ENCODE peak calls at places on chromosomes 1 and 21, in ten cellular contexts. H is RWPE1; U is NCI-H510A treated with DMSO at 0.1 percent for 48 hours; N is osteocyte; T is activated T-helper 1 cell treated with anti-CD3 and anti-CD28 coated beads, Interleukin-12 subunit alpha, Interleukin-12 subunit beta, Interleukin-2, Interleukin-4 antibody, amounts not matched to agents 30 ng/mL and 10 ng/mL and 1 ng/mL, durations not matched to agents 14 hours and 24 hours and 36 hours; L is central memory CD4-positive, alpha-beta T cell; A is activated naive CD4-positive, alpha-beta T cell treated with anti-CD3 and anti-CD28 coated beads for 36 hours; B is HEK293T; G is adipocyte; J is heart right ventricle. F is an unnamed sample.

GRCh38 chr1:182476625-182477024 is 26.7 kb downstream of the RGSL1 start:
- DNase-seq in H (no peak), T (no peak), N (no peak), B (no peak), U (no peak), G (no peak), J (peak), L (no peak), A (no peak), F (no peak)

GRCh38 chr1:151513626-151514101 is 2.5 kb downstream of the CGN start:
- DNase-seq in A (no peak), T (no peak), L (no peak), G (no peak), J (no peak), U (peak), N (no peak), H (peak), B (no peak), F (peak)

GRCh38 chr1:96698332-96698983 is 23.1 kb upstream of the PTBP2 start:
- DNase-seq in T (no peak), L (no peak), N (no peak), U (no peak), G (no peak), H (no peak), J (no peak), A (no peak), B (no peak), F (peak)

GRCh38 chr1:192826791-192827477 is 18.1 kb downstream of the RGS2 start:
- DNase-seq in U (no peak), A (no peak), H (peak), G (no peak), T (no peak), N (no peak), L (no peak), J (no peak), B (no peak), F (peak)

GRCh38 chr1:86515597-86515996 is 31.3 kb upstream of the CLCA4 start:
- DNase-seq in H (peak), T (no peak), N (no peak), B (peak), A (peak), L (no peak), G (peak), J (no peak), U (no peak), F (peak)

GRCh38 chr1:240342251-240342625 is 250.6 kb downstream of the FMN2 start:
- DNase-seq in H (no peak), U (no peak), T (no peak), N (no peak), L (no peak), G (no peak), B (no peak), A (no peak), J (no peak), F (peak)

GRCh38 chr1:226510453-226510852 is 38.1 kb upstream of the STUM start:
- DNase-seq in L (no peak), G (no peak), B (no peak), A (no peak), N (no peak), T (no peak), U (no peak), H (no peak), J (no peak), F (peak)

GRCh38 chr1:119448112-119448511 is 33.2 kb downstream of the HSD3B2 start:
- DNase-seq in L (no peak), B (no peak), A (no peak), J (no peak), T (no peak), N (no peak), U (no peak), H (no peak), G (no peak), F (peak)

GRCh38 chr1:119635801-119636390 is 12.2 kb downstream of the ZNF697 start:
- DNase-seq in J (no peak), H (no peak), U (no peak), L (no peak), N (no peak), A (no peak), G (no peak), B (no peak), T (no peak), F (no peak)

GRCh38 chr1:55589656-55590297 is 374.6 kb upstream of the USP24 start:
- DNase-seq in T (no peak), G (peak), J (no peak), U (no peak), L (no peak), N (no peak), B (no peak), A (no peak), H (peak), F (peak)

GRCh38 chr21:39114871-39115658 is 68.2 kb downstream of the PSMG1 start:
- DNase-seq in N (peak), U (no peak), H (no peak), T (no peak), G (peak), J (no peak), A (no peak), B (no peak), L (no peak), F (peak)

GRCh38 chr1:69175078-69175477 is 392.6 kb upstream of the LRRC7 start:
- DNase-seq in G (no peak), B (no peak), T (no peak), A (no peak), L (no peak), J (no peak), N (no peak), U (no peak), H (peak), F (no peak)

GRCh38 chr1:205965039-205965630 is 21.9 kb upstream of the SLC26A9 start:
- DNase-seq in A (no peak), G (no peak), U (peak), L (no peak), B (no peak), J (no peak), H (no peak), N (no peak), T (no peak), F (no peak)

GRCh38 chr1:32754282-32755097 is 51.9 kb upstream of the SYNC start:
- DNase-seq in U (no peak), H (no peak), J (no peak), N (no peak), B (peak), T (peak), A (peak), L (peak), G (no peak), F (no peak)

F was measured in MCF 10A.